ENCODE peak calls at places on chromosomes 13 and 19, in nine cellular contexts. One of them, this sample, is unnamed.

GRCh38 chr19:48121909-48122371 is 11.3 kb upstream of the PLA2G4C start:
- DNase-seq in A549: no peak
- DNase-seq in activated naive CD8-positive, alpha-beta T cell treated with anti-CD3 and anti-CD28 coated beads, Interleukin-2, amount 10 ng/mL, durations not matched to agents 7 days and 5 days: no peak
- DNase-seq in neural crest cell: no peak
- DNase-seq in HS-5: no peak
- DNase-seq in uterus: no peak
- DNase-seq in smooth muscle cell of the brain vasculature: no peak
- DNase-seq in activated CD4-positive, alpha-beta T cell treated with anti-CD3 and anti-CD28 coated beads for 24 hours: no peak
- DNase-seq in activated T-cell treated with anti-CD3 and anti-CD28 coated beads, Interleukin-2, amount 50 U/mL, for 1 hour: no peak
- DNase-seq in this sample: no peak

GRCh38 chr19:33697766-33698165 is 76.0 kb downstream of the CHST8 start:
- DNase-seq in activated CD4-positive, alpha-beta T cell treated with anti-CD3 and anti-CD28 coated beads for 24 hours: no peak
- DNase-seq in activated T-cell treated with anti-CD3 and anti-CD28 coated beads, Interleukin-2, amount 50 U/mL, for 1 hour: no peak
- DNase-seq in uterus: no peak
- DNase-seq in activated naive CD8-positive, alpha-beta T cell treated with anti-CD3 and anti-CD28 coated beads, Interleukin-2, amount 10 ng/mL, durations not matched to agents 7 days and 5 days: no peak
- DNase-seq in A549: no peak
- DNase-seq in smooth muscle cell of the brain vasculature: no peak
- DNase-seq in neural crest cell: no peak
- DNase-seq in HS-5: no peak
- DNase-seq in this sample: no peak

GRCh38 chr13:35953537-35954206 is 177.5 kb downstream of the DCLK1 start:
- DNase-seq in neural crest cell: peak
- DNase-seq in smooth muscle cell of the brain vasculature: peak
- DNase-seq in HS-5: peak
- DNase-seq in A549: peak
- DNase-seq in activated T-cell treated with anti-CD3 and anti-CD28 coated beads, Interleukin-2, amount 50 U/mL, for 1 hour: no peak
- DNase-seq in activated CD4-positive, alpha-beta T cell treated with anti-CD3 and anti-CD28 coated beads for 24 hours: no peak
- DNase-seq in activated naive CD8-positive, alpha-beta T cell treated with anti-CD3 and anti-CD28 coated beads, Interleukin-2, amount 10 ng/mL, durations not matched to agents 7 days and 5 days: no peak
- DNase-seq in uterus: peak
- DNase-seq in this sample: peak

GRCh38 chr13:114154476-114154875 is 22.1 kb upstream of the RASA3 start:
- DNase-seq in uterus: no peak
- DNase-seq in activated T-cell treated with anti-CD3 and anti-CD28 coated beads, Interleukin-2, amount 50 U/mL, for 1 hour: peak
- DNase-seq in activated naive CD8-positive, alpha-beta T cell treated with anti-CD3 and anti-CD28 coated beads, Interleukin-2, amount 10 ng/mL, durations not matched to agents 7 days and 5 days: no peak
- DNase-seq in A549: no peak
- DNase-seq in HS-5: no peak
- DNase-seq in smooth muscle cell of the brain vasculature: no peak
- DNase-seq in activated CD4-positive, alpha-beta T cell treated with anti-CD3 and anti-CD28 coated beads for 24 hours: no peak
- DNase-seq in neural crest cell: no peak
- DNase-seq in this sample: no peak

GRCh38 chr13:19737844-19738557 is 44.7 kb downstream of the PSPC1 start:
- DNase-seq in A549: no peak
- DNase-seq in activated naive CD8-positive, alpha-beta T cell treated with anti-CD3 and anti-CD28 coated beads, Interleukin-2, amount 10 ng/mL, durations not matched to agents 7 days and 5 days: no peak
- DNase-seq in HS-5: no peak
- DNase-seq in smooth muscle cell of the brain vasculature: no peak
- DNase-seq in activated T-cell treated with anti-CD3 and anti-CD28 coated beads, Interleukin-2, amount 50 U/mL, for 1 hour: no peak
- DNase-seq in activated CD4-positive, alpha-beta T cell treated with anti-CD3 and anti-CD28 coated beads for 24 hours: no peak
- DNase-seq in uterus: no peak
- DNase-seq in neural crest cell: no peak
- DNase-seq in this sample: no peak

GRCh38 chr19:6876790-6877189 is 10.6 kb upstream of the ADGRE1 start:
- DNase-seq in activated T-cell treated with anti-CD3 and anti-CD28 coated beads, Interleukin-2, amount 50 U/mL, for 1 hour: no peak
- DNase-seq in activated CD4-positive, alpha-beta T cell treated with anti-CD3 and anti-CD28 coated beads for 24 hours: no peak
- DNase-seq in uterus: no peak
- DNase-seq in neural crest cell: no peak
- DNase-seq in smooth muscle cell of the brain vasculature: no peak
- DNase-seq in activated naive CD8-positive, alpha-beta T cell treated with anti-CD3 and anti-CD28 coated beads, Interleukin-2, amount 10 ng/mL, durations not matched to agents 7 days and 5 days: no peak
- DNase-seq in HS-5: no peak
- DNase-seq in A549: no peak
- DNase-seq in this sample: no peak

GRCh38 chr13:61146571-61146970 is 269.1 kb downstream of the PCDH20 start:
- DNase-seq in HS-5: no peak
- DNase-seq in smooth muscle cell of the brain vasculature: no peak
- DNase-seq in activated naive CD8-positive, alpha-beta T cell treated with anti-CD3 and anti-CD28 coated beads, Interleukin-2, amount 10 ng/mL, durations not matched to agents 7 days and 5 days: no peak
- DNase-seq in activated CD4-positive, alpha-beta T cell treated with anti-CD3 and anti-CD28 coated beads for 24 hours: no peak
- DNase-seq in neural crest cell: no peak
- DNase-seq in A549: no peak
- DNase-seq in uterus: no peak
- DNase-seq in activated T-cell treated with anti-CD3 and anti-CD28 coated beads, Interleukin-2, amount 50 U/mL, for 1 hour: no peak
- DNase-seq in this sample: no peak

GRCh38 chr19:41144403-41144802 is 30.2 kb downstream of the CYP2F1 start:
- DNase-seq in uterus: peak
- DNase-seq in activated naive CD8-positive, alpha-beta T cell treated with anti-CD3 and anti-CD28 coated beads, Interleukin-2, amount 10 ng/mL, durations not matched to agents 7 days and 5 days: peak
- DNase-seq in HS-5: peak
- DNase-seq in neural crest cell: peak
- DNase-seq in A549: peak
- DNase-seq in smooth muscle cell of the brain vasculature: peak
- DNase-seq in activated T-cell treated with anti-CD3 and anti-CD28 coated beads, Interleukin-2, amount 50 U/mL, for 1 hour: peak
- DNase-seq in activated CD4-positive, alpha-beta T cell treated with anti-CD3 and anti-CD28 coated beads for 24 hours: peak
- DNase-seq in this sample: peak

GRCh38 chr19:16627928-16628182 is 149 bp downstream of the MED26 start:
- DNase-seq in uterus: no peak
- DNase-seq in smooth muscle cell of the brain vasculature: no peak
- DNase-seq in activated T-cell treated with anti-CD3 and anti-CD28 coated beads, Interleukin-2, amount 50 U/mL, for 1 hour: no peak
- DNase-seq in neural crest cell: no peak
- DNase-seq in A549: no peak
- DNase-seq in HS-5: no peak
- DNase-seq in activated CD4-positive, alpha-beta T cell treated with anti-CD3 and anti-CD28 coated beads for 24 hours: no peak
- DNase-seq in activated naive CD8-positive, alpha-beta T cell treated with anti-CD3 and anti-CD28 coated beads, Interleukin-2, amount 10 ng/mL, durations not matched to agents 7 days and 5 days: no peak
- DNase-seq in this sample: no peak

GRCh38 chr13:49627831-49628652 is at the start of gene ARL11:
- DNase-seq in activated T-cell treated with anti-CD3 and anti-CD28 coated beads, Interleukin-2, amount 50 U/mL, for 1 hour: peak
- DNase-seq in smooth muscle cell of the brain vasculature: no peak
- DNase-seq in activated naive CD8-positive, alpha-beta T cell treated with anti-CD3 and anti-CD28 coated beads, Interleukin-2, amount 10 ng/mL, durations not matched to agents 7 days and 5 days: peak
- DNase-seq in uterus: no peak
- DNase-seq in A549: no peak
- DNase-seq in neural crest cell: no peak
- DNase-seq in HS-5: no peak
- DNase-seq in activated CD4-positive, alpha-beta T cell treated with anti-CD3 and anti-CD28 coated beads for 24 hours: peak
- DNase-seq in this sample: no peak

GRCh38 chr19:32343550-32344262 is 1.7 kb upstream of the ZNF507 start:
- DNase-seq in activated T-cell treated with anti-CD3 and anti-CD28 coated beads, Interleukin-2, amount 50 U/mL, for 1 hour: no peak
- DNase-seq in HS-5: no peak
- DNase-seq in activated naive CD8-positive, alpha-beta T cell treated with anti-CD3 and anti-CD28 coated beads, Interleukin-2, amount 10 ng/mL, durations not matched to agents 7 days and 5 days: no peak
- DNase-seq in A549: peak
- DNase-seq in smooth muscle cell of the brain vasculature: no peak
- DNase-seq in neural crest cell: no peak
- DNase-seq in uterus: no peak
- DNase-seq in activated CD4-positive, alpha-beta T cell treated with anti-CD3 and anti-CD28 coated beads for 24 hours: no peak
- DNase-seq in this sample: no peak

GRCh38 chr19:54245936-54246335 is 3.3 kb upstream of the LILRA6 start:
- DNase-seq in A549: no peak
- DNase-seq in activated naive CD8-positive, alpha-beta T cell treated with anti-CD3 and anti-CD28 coated beads, Interleukin-2, amount 10 ng/mL, durations not matched to agents 7 days and 5 days: no peak
- DNase-seq in HS-5: no peak
- DNase-seq in uterus: no peak
- DNase-seq in neural crest cell: no peak
- DNase-seq in smooth muscle cell of the brain vasculature: no peak
- DNase-seq in activated CD4-positive, alpha-beta T cell treated with anti-CD3 and anti-CD28 coated beads for 24 hours: no peak
- DNase-seq in activated T-cell treated with anti-CD3 and anti-CD28 coated beads, Interleukin-2, amount 50 U/mL, for 1 hour: no peak
- DNase-seq in this sample: no peak